ENCODE peak calls at places on chromosomes 4 and X, in seven cellular contexts. One of them, this sample, is unnamed. For H3K4me1 and H3K27me3, the result is how much of the 10 kb centered on the place peaks cover.

GRCh38 chr4:3201718-3202702 is 46.9 kb upstream of the MSANTD1 start:
- DNase-seq in SK-N-SH: no peak
- DNase-seq in K562: peak
- DNase-seq in H1: no peak
- DNase-seq in HCT116: no peak
- DNase-seq in HepG2: peak
- DNase-seq in GM12878: peak
- DNase-seq in this sample: no peak

GRCh38 chrX:15334561-15334960 is 762 bp downstream of the PIGA start:
- DNase-seq in SK-N-SH: no peak
- DNase-seq in K562: peak
- DNase-seq in H1: no peak
- DNase-seq in HCT116: no peak
- DNase-seq in HepG2: no peak
- DNase-seq in GM12878: no peak
- DNase-seq in this sample: no peak

GRCh38 chr4:7156273-7157139 is 35.8 kb upstream of the SORCS2 start:
- DNase-seq in SK-N-SH: peak
- DNase-seq in K562: no peak
- DNase-seq in H1: peak
- DNase-seq in HCT116: no peak
- DNase-seq in HepG2: no peak
- DNase-seq in GM12878: no peak
- DNase-seq in this sample: no peak

GRCh38 chr4:170025523-170026252 is 507 bp downstream of the MFAP3L start:
- DNase-seq in SK-N-SH: peak
- DNase-seq in K562: no peak
- DNase-seq in H1: peak
- DNase-seq in HCT116: no peak
- DNase-seq in HepG2: no peak
- DNase-seq in GM12878: no peak
- DNase-seq in this sample: no peak

GRCh38 chr4:139890810-139891209 is 225.2 kb downstream of the MGST2 start:
- DNase-seq in SK-N-SH: no peak
- DNase-seq in K562: no peak
- DNase-seq in H1: no peak
- DNase-seq in HCT116: no peak
- DNase-seq in HepG2: no peak
- DNase-seq in GM12878: no peak
- DNase-seq in this sample: no peak

GRCh38 chr4:155906554-155907247 is 3.2 kb downstream of the TDO2 start:
- DNase-seq in SK-N-SH: no peak
- DNase-seq in K562: no peak
- DNase-seq in H1: no peak
- DNase-seq in HCT116: no peak
- DNase-seq in HepG2: no peak
- DNase-seq in GM12878: no peak
- DNase-seq in this sample: no peak

GRCh38 chr4:27921236-27921635 is 1060.6 kb downstream of the STIM2 start:
- DNase-seq in SK-N-SH: no peak
- DNase-seq in K562: no peak
- DNase-seq in H1: no peak
- DNase-seq in HCT116: no peak
- DNase-seq in HepG2: no peak
- DNase-seq in GM12878: no peak
- DNase-seq in this sample: no peak

GRCh38 chrX:100649550-100650356 is 5.8 kb downstream of the SRPX2 start:
- DNase-seq in SK-N-SH: no peak
- DNase-seq in K562: no peak
- DNase-seq in H1: no peak
- DNase-seq in HCT116: no peak
- DNase-seq in HepG2: peak
- DNase-seq in GM12878: no peak
- DNase-seq in this sample: no peak

GRCh38 chr4:75800972-75801371 is 76.6 kb downstream of the USO1 start:
- DNase-seq in SK-N-SH: no peak
- DNase-seq in K562: no peak
- DNase-seq in H1: no peak
- DNase-seq in HCT116: no peak
- DNase-seq in HepG2: no peak
- DNase-seq in GM12878: no peak
- DNase-seq in this sample: no peak

GRCh38 chrX:82412851-82413250 is 1095.2 kb upstream of the POU3F4 start:
- DNase-seq in SK-N-SH: no peak
- DNase-seq in K562: no peak
- DNase-seq in H1: no peak
- DNase-seq in HCT116: peak
- DNase-seq in HepG2: no peak
- DNase-seq in GM12878: no peak
- DNase-seq in this sample: no peak

GRCh38 chr4:128528177-128528576 is 240.6 kb upstream of the PGRMC2 start:
- DNase-seq in SK-N-SH: no peak
- DNase-seq in K562: no peak
- DNase-seq in H1: no peak
- DNase-seq in HCT116: no peak
- DNase-seq in HepG2: no peak
- DNase-seq in GM12878: no peak
- DNase-seq in this sample: no peak

GRCh38 chrX:18424482-18425198 is 768 bp upstream of the CDKL5 start:
- DNase-seq in SK-N-SH: peak
- DNase-seq in K562: no peak
- DNase-seq in H1: no peak
- DNase-seq in HCT116: no peak
- DNase-seq in HepG2: no peak
- DNase-seq in GM12878: no peak
- DNase-seq in this sample: no peak

GRCh38 chr4:138522366-138522765 is 280.2 kb upstream of the SLC7A11 start:
- DNase-seq in SK-N-SH: no peak
- DNase-seq in K562: peak
- DNase-seq in H1: no peak
- DNase-seq in HCT116: peak
- DNase-seq in HepG2: peak
- DNase-seq in GM12878: no peak
- DNase-seq in this sample: peak

GRCh38 chr4:54173281-54173912 is 55.7 kb upstream of the PDGFRA start:
- DNase-seq in SK-N-SH: no peak
- DNase-seq in K562: no peak
- DNase-seq in H1: no peak
- DNase-seq in HCT116: no peak
- DNase-seq in HepG2: no peak
- DNase-seq in GM12878: no peak
- DNase-seq in this sample: no peak

GRCh38 chrX:81201692-81202412 is at the start of the genes HMGN5 and SH3BGRL:
- DNase-seq in SK-N-SH: peak
- DNase-seq in K562: peak
- DNase-seq in H1: peak
- DNase-seq in HCT116: peak
- DNase-seq in HepG2: peak
- DNase-seq in GM12878: peak
- DNase-seq in this sample: peak

GRCh38 chr4:20987191-20987590 is 286.9 kb downstream of the PACRGL start:
- DNase-seq in SK-N-SH: no peak
- DNase-seq in K562: no peak
- DNase-seq in H1: no peak
- DNase-seq in HCT116: no peak
- DNase-seq in HepG2: no peak
- DNase-seq in GM12878: no peak
- DNase-seq in this sample: no peak

GRCh38 chr4:74473155-74473811 is 28.3 kb downstream of the AREG start:
- DNase-seq in SK-N-SH: no peak
- DNase-seq in K562: no peak
- DNase-seq in H1: no peak
- DNase-seq in HCT116: no peak
- DNase-seq in HepG2: peak
- DNase-seq in GM12878: no peak
- DNase-seq in this sample: no peak
- TF ChIP-seq SIN3A in SK-N-SH: no peak
- TF ChIP-seq SIN3A in K562: no peak
- TF ChIP-seq SIN3A in H1: no peak
- TF ChIP-seq SIN3A in HCT116: peak
- TF ChIP-seq SIN3A in HepG2: no peak
- TF ChIP-seq SIN3A in GM12878: no peak
- TF ChIP-seq SIN3A in this sample: no peak

DNA sequence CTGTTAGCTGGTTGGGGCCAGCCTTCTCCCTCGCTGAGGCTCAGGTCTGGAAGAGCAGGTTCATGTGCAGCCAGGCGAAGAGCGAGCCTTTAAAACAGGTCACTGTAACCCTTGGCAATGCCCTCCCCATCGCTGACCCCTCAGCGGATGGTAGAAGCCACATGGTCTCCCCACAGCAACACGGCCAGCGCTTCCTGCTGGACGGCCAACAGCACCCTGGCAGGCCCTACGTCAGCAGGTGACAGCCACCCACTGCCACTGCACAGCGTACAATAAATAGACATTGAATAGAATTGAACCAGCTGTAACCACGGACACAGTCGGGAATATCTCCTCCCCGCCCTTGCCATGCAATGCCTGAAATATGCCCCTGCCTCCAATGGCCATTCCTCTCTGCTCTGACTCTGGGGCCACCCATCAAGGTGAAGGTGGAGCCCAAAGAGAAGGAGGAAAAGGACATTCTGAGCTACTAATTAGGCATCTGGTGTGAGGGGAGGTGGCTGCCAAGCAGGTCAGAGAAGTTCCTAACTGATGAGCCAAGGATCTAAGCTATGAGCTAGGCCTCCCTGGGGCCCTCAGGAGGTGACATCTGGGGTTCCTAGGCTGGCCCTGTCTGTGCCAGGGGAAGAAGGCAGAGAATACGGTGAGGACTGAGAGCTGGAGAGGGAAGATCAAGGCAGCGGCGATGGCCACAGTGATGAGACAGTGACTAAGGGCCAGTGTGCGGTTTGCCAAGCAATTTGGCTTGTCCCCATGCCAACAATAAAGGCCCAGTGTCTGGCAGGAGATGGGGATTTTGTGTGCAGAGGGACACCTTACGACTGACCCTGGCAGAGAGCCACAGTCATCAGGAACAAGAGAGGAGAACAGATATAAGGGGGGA is 202.3 kb downstream of the BCOR start:
- DNase-seq in SK-N-SH: no peak
- DNase-seq in K562: no peak
- DNase-seq in H1: no peak
- DNase-seq in HCT116: no peak
- DNase-seq in HepG2: no peak
- DNase-seq in GM12878: no peak
- DNase-seq in this sample: no peak
- H3K4me1 ChIP-seq in SK-N-SH: under half
- H3K4me1 ChIP-seq in K562: under half
- H3K4me1 ChIP-seq in H1: under half
- H3K4me1 ChIP-seq in HCT116: under half
- H3K4me1 ChIP-seq in HepG2: under half
- H3K4me1 ChIP-seq in GM12878: under half
- H3K4me1 ChIP-seq in this sample: under half

DNA sequence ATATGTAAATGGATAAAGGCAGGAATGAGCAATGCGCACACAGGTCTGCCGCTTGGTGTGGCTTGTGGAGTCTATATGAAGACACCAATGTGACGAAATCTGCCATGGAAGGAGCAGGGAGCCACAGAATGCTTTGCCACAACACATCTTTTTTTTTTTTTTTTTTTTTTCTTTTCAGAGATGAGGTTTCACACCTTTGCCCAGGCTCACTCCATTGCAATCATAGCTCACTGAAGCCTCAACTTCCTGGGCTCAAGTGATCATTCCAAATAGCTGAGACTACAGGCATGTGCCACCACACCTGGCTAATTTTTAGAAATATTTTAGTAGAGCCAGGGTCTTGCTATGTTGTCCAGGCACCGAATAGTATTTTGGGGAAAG is 17.4 kb upstream of the SLC34A2 start:
- DNase-seq in SK-N-SH: no peak
- DNase-seq in K562: no peak
- DNase-seq in H1: no peak
- DNase-seq in HCT116: no peak
- DNase-seq in HepG2: no peak
- DNase-seq in GM12878: no peak
- DNase-seq in this sample: no peak
- H3K27me3 ChIP-seq in SK-N-SH: under half
- H3K27me3 ChIP-seq in K562: under half
- H3K27me3 ChIP-seq in H1: under half
- H3K27me3 ChIP-seq in HCT116: under half
- H3K27me3 ChIP-seq in HepG2: under half
- H3K27me3 ChIP-seq in GM12878: under half
- H3K27me3 ChIP-seq in this sample: under half

DNA sequence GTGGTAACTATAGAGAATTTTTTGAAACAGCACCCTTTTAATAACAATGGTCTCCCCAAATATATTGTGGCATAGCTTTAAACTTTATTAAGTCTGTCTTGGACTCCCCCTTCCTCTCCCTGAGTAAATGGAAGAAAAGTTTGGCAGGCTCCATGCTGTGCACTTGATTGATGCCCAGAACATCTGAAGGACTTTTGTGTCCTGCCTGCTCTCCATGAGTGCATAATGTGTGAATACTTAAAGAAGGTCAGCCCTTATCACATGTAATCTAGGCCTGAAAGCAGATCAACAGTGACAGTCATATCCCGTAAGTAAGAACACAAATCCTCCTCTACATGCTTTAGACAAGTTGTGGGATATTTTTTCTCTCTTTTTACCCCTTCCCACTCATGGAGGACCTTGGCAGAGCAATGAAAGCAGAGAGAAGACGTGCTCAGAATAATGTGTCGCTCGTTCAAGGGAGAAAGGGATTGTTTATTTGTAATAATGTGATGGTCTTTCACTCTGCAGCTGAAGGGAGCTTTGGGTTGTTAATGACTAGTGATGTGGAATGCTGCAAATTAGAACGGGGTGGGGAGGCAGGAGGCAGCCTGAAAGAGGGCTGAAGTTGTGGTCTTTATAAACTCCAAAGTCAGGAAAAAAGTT is 286.6 kb downstream of the BMPR1B start:
- DNase-seq in SK-N-SH: no peak
- DNase-seq in K562: no peak
- DNase-seq in H1: no peak
- DNase-seq in HCT116: no peak
- DNase-seq in HepG2: no peak
- DNase-seq in GM12878: no peak
- DNase-seq in this sample: no peak
- TF ChIP-seq SIN3A in SK-N-SH: no peak
- TF ChIP-seq SIN3A in K562: no peak
- TF ChIP-seq SIN3A in H1: no peak
- TF ChIP-seq SIN3A in HCT116: no peak
- TF ChIP-seq SIN3A in HepG2: no peak
- TF ChIP-seq SIN3A in GM12878: no peak
- TF ChIP-seq SIN3A in this sample: no peak

GRCh38 chr4:172980178-172980577 is 188.4 kb upstream of the GALNT7 start:
- DNase-seq in SK-N-SH: no peak
- DNase-seq in K562: no peak
- DNase-seq in H1: no peak
- DNase-seq in HCT116: no peak
- DNase-seq in HepG2: no peak
- DNase-seq in GM12878: no peak
- DNase-seq in this sample: no peak
- H3K4me1 ChIP-seq in SK-N-SH: under half
- H3K4me1 ChIP-seq in K562: under half
- H3K4me1 ChIP-seq in H1: under half
- H3K4me1 ChIP-seq in HCT116: under half
- H3K4me1 ChIP-seq in HepG2: under half
- H3K4me1 ChIP-seq in GM12878: under half
- H3K4me1 ChIP-seq in this sample: under half